ENCODE peak calls at places on chromosome 12, in four cellular contexts. G is COLO829, I is GM19239, O is GM12892. S is an unnamed sample.
A peak's percentile ranks its signal among the peaks of the same experiment; 100 is the strongest.

GRCh38 chr12:4379410-4379809 is at the start of gene FGF23:
- DNase-seq in G (peak; percentile 17), I (no peak), O (no peak), S (no peak)

GRCh38 chr12:79566452-79566851 is 124.3 kb downstream of the PAWR start:
- DNase-seq in I (no peak), O (no peak), G (no peak), S (no peak)

GRCh38 chr12:65122661-65123060 is 1.6 kb upstream of the WIF1 start:
- DNase-seq in I (no peak), G (no peak), O (no peak), S (no peak)

GRCh38 chr12:42741771-42742510 is 152.4 kb upstream of the PRICKLE1 start:
- DNase-seq in O (no peak), I (no peak), G (peak; percentile 66), S (no peak)

GRCh38 chr12:1666215-1666614 is 24.7 kb upstream of the ADIPOR2 start:
- DNase-seq in I (no peak), G (no peak), O (no peak), S (no peak)

GRCh38 chr12:126727656-126728055 is 1539.3 kb upstream of the TMEM132C start:
- DNase-seq in O (no peak), G (no peak), I (no peak), S (no peak)

GRCh38 chr12:93229494-93230310 is 148.0 kb upstream of the NUDT4 start:
- DNase-seq in G (peak; percentile 54), O (no peak), I (no peak), S (no peak)

GRCh38 chr12:62640910-62641448 is 174.4 kb downstream of the MON2 start:
- DNase-seq in I (peak; percentile 21), G (no peak), O (peak; percentile 35), S (no peak)

GRCh38 chr12:132873724-132874123 is 13.7 kb downstream of the CHFR start:
- DNase-seq in I (no peak), O (no peak), G (no peak), S (no peak)

GRCh38 chr12:16437281-16437816 is 89.9 kb downstream of the MGST1 start:
- DNase-seq in G (no peak), O (no peak), I (no peak), S (no peak)

GRCh38 chr12:122983789-122984515 is 3.5 kb downstream of the ARL6IP4 start:
- DNase-seq in G (no peak), O (no peak), I (no peak), S (no peak)

GRCh38 chr12:90399317-90399716 is 555.7 kb downstream of the CCER1 start:
- DNase-seq in G (no peak), O (no peak), I (no peak), S (no peak)

GRCh38 chr12:111450676-111451075 is 45.0 kb downstream of the SH2B3 start:
- DNase-seq in G (no peak), I (no peak), O (no peak), S (no peak)

GRCh38 chr12:3885179-3886094 is 12.2 kb upstream of the PARP11 start:
- DNase-seq in O (no peak), I (no peak), G (peak; percentile 19), S (no peak)

S was measured in Right ventricle myocardium inferior.